ENCODE peak calls at places on chromosome 14, in seven cellular contexts. B is HS-5; V is CD8-positive, alpha-beta T cell; G is iPS DF 6.9; H is stimulated activated CD8-positive, alpha-beta memory T cell treated with anti-CD3 and anti-CD28 coated beads, Interleukin-2, amount 100 ng/mL, for 48 hours; F is B cell; I is endothelial cell. Q is an unnamed sample.

GRCh38 chr14:61837336-61838229 is 75.4 kb downstream of the SNAPC1 start:
- DNase-seq in F (peak; percentile 76), B (peak; percentile 53), V (peak; percentile 60), I (peak; percentile 81), G (peak; percentile 72), H (peak; percentile 41), Q (peak; percentile 77)

GRCh38 chr14:85599939-85600338 is 70.0 kb downstream of the FLRT2 start:
- DNase-seq in G (no peak), B (no peak), I (no peak), V (no peak), H (no peak), F (no peak), Q (no peak)

GRCh38 chr14:38973083-38973700 is 129.8 kb downstream of the SEC23A start:
- DNase-seq in I (no peak), G (no peak), F (no peak), V (no peak), B (no peak), H (no peak), Q (no peak)

GRCh38 chr14:105422695-105423487 is 3.3 kb downstream of the MTA1 start:
- DNase-seq in G (no peak), B (no peak), V (no peak), H (no peak), F (no peak), I (no peak), Q (no peak)

GRCh38 chr14:104436741-104437701 is 142.5 kb upstream of the C14orf180 start:
- DNase-seq in V (no peak), B (no peak), H (no peak), I (no peak), G (no peak), F (no peak), Q (peak; percentile 28)

GRCh38 chr14:99481745-99482099 is 513 bp downstream of the CCNK start:
- DNase-seq in I (peak; percentile 30), H (no peak), V (no peak), G (no peak), B (no peak), F (no peak), Q (no peak)

GRCh38 chr14:54175298-54175942 is 218.8 kb upstream of the BMP4 start:
- DNase-seq in H (peak; percentile 5), I (peak; percentile 74), V (no peak), B (peak; percentile 60), F (peak; percentile 60), G (peak; percentile 66), Q (peak; percentile 59)

GRCh38 chr14:65255029-65255545 is 152.8 kb upstream of the MAX start:
- DNase-seq in H (no peak), V (no peak), F (no peak), B (no peak), I (no peak), G (no peak), Q (no peak)